ENCODE peak calls at places on chromosome 2, in ten cellular contexts. One of them, this sample, is unnamed. For H3K4me1 and H3K36me3, the result is how much of the 10 kb centered on the place peaks cover.

GRCh38 chr2:43328157-43328556 is 101.8 kb upstream of the ZFP36L2 start:
- DNase-seq in mammary epithelial cell: no peak
- DNase-seq in fibroblast of lung: peak
- DNase-seq in spleen: no peak
- DNase-seq in ovary: no peak
- DNase-seq in astrocyte: no peak
- DNase-seq in OCI-LY7: no peak
- DNase-seq in breast epithelium: no peak
- DNase-seq in stomach: peak
- DNase-seq in H1: no peak
- DNase-seq in this sample: peak

GRCh38 chr2:28401411-28401810 is 8.8 kb downstream of the FOSL2 start:
- DNase-seq in mammary epithelial cell: no peak
- DNase-seq in fibroblast of lung: no peak
- DNase-seq in spleen: no peak
- DNase-seq in ovary: no peak
- DNase-seq in astrocyte: no peak
- DNase-seq in OCI-LY7: no peak
- DNase-seq in breast epithelium: no peak
- DNase-seq in stomach: no peak
- DNase-seq in H1: no peak
- DNase-seq in this sample: no peak

GRCh38 chr2:36044389-36044788 is 311.2 kb upstream of the CRIM1 start:
- DNase-seq in mammary epithelial cell: no peak
- DNase-seq in fibroblast of lung: no peak
- DNase-seq in spleen: no peak
- DNase-seq in ovary: no peak
- DNase-seq in astrocyte: no peak
- DNase-seq in OCI-LY7: no peak
- DNase-seq in breast epithelium: no peak
- DNase-seq in stomach: no peak
- DNase-seq in H1: no peak
- DNase-seq in this sample: no peak

GRCh38 chr2:236689981-236690380 is 120.4 kb downstream of the ACKR3 start:
- DNase-seq in mammary epithelial cell: peak
- DNase-seq in fibroblast of lung: no peak
- DNase-seq in spleen: no peak
- DNase-seq in ovary: no peak
- DNase-seq in astrocyte: peak
- DNase-seq in OCI-LY7: no peak
- DNase-seq in breast epithelium: no peak
- DNase-seq in stomach: no peak
- DNase-seq in H1: no peak
- DNase-seq in this sample: no peak

GRCh38 chr2:170739048-170739447 is 23.9 kb downstream of the SP5 start:
- DNase-seq in mammary epithelial cell: peak
- DNase-seq in fibroblast of lung: peak
- DNase-seq in spleen: no peak
- DNase-seq in ovary: no peak
- DNase-seq in astrocyte: peak
- DNase-seq in OCI-LY7: no peak
- DNase-seq in breast epithelium: no peak
- DNase-seq in stomach: no peak
- DNase-seq in H1: no peak
- DNase-seq in this sample: no peak

GRCh38 chr2:119116411-119117295 is 41.9 kb downstream of the C1QL2 start:
- DNase-seq in mammary epithelial cell: no peak
- DNase-seq in fibroblast of lung: no peak
- DNase-seq in spleen: no peak
- DNase-seq in ovary: no peak
- DNase-seq in astrocyte: no peak
- DNase-seq in OCI-LY7: no peak
- DNase-seq in breast epithelium: no peak
- DNase-seq in stomach: no peak
- DNase-seq in H1: no peak
- DNase-seq in this sample: no peak

GRCh38 chr2:236359426-236359825 is 95.2 kb upstream of the ASB18 start:
- DNase-seq in mammary epithelial cell: no peak
- DNase-seq in fibroblast of lung: no peak
- DNase-seq in spleen: peak
- DNase-seq in ovary: no peak
- DNase-seq in astrocyte: no peak
- DNase-seq in OCI-LY7: no peak
- DNase-seq in breast epithelium: no peak
- DNase-seq in stomach: no peak
- DNase-seq in H1: no peak
- DNase-seq in this sample: no peak

GRCh38 chr2:24885221-24886113 is 34.6 kb downstream of the ADCY3 start:
- DNase-seq in mammary epithelial cell: no peak
- DNase-seq in fibroblast of lung: peak
- DNase-seq in spleen: no peak
- DNase-seq in ovary: no peak
- DNase-seq in astrocyte: no peak
- DNase-seq in OCI-LY7: no peak
- DNase-seq in breast epithelium: no peak
- DNase-seq in stomach: no peak
- DNase-seq in H1: no peak
- DNase-seq in this sample: no peak

GRCh38 chr2:128501022-128501690 is 182.5 kb upstream of the HS6ST1 start:
- DNase-seq in mammary epithelial cell: no peak
- DNase-seq in fibroblast of lung: no peak
- DNase-seq in spleen: no peak
- DNase-seq in ovary: no peak
- DNase-seq in astrocyte: no peak
- DNase-seq in OCI-LY7: no peak
- DNase-seq in breast epithelium: no peak
- DNase-seq in stomach: peak
- DNase-seq in H1: no peak
- DNase-seq in this sample: no peak

GRCh38 chr2:128498086-128498485 is 179.4 kb upstream of the HS6ST1 start:
- DNase-seq in mammary epithelial cell: no peak
- DNase-seq in fibroblast of lung: no peak
- DNase-seq in spleen: peak
- DNase-seq in ovary: no peak
- DNase-seq in astrocyte: no peak
- DNase-seq in OCI-LY7: no peak
- DNase-seq in breast epithelium: no peak
- DNase-seq in stomach: peak
- DNase-seq in H1: no peak
- DNase-seq in this sample: no peak

GRCh38 chr2:128498589-128498988 is 179.9 kb upstream of the HS6ST1 start:
- DNase-seq in mammary epithelial cell: no peak
- DNase-seq in fibroblast of lung: no peak
- DNase-seq in spleen: no peak
- DNase-seq in ovary: no peak
- DNase-seq in astrocyte: no peak
- DNase-seq in OCI-LY7: no peak
- DNase-seq in breast epithelium: no peak
- DNase-seq in stomach: peak
- DNase-seq in H1: no peak
- DNase-seq in this sample: no peak

GRCh38 chr2:128500136-128500800 is 181.6 kb upstream of the HS6ST1 start:
- DNase-seq in mammary epithelial cell: no peak
- DNase-seq in fibroblast of lung: no peak
- DNase-seq in spleen: peak
- DNase-seq in ovary: no peak
- DNase-seq in astrocyte: peak
- DNase-seq in OCI-LY7: peak
- DNase-seq in breast epithelium: no peak
- DNase-seq in stomach: peak
- DNase-seq in H1: no peak
- DNase-seq in this sample: no peak

DNA sequence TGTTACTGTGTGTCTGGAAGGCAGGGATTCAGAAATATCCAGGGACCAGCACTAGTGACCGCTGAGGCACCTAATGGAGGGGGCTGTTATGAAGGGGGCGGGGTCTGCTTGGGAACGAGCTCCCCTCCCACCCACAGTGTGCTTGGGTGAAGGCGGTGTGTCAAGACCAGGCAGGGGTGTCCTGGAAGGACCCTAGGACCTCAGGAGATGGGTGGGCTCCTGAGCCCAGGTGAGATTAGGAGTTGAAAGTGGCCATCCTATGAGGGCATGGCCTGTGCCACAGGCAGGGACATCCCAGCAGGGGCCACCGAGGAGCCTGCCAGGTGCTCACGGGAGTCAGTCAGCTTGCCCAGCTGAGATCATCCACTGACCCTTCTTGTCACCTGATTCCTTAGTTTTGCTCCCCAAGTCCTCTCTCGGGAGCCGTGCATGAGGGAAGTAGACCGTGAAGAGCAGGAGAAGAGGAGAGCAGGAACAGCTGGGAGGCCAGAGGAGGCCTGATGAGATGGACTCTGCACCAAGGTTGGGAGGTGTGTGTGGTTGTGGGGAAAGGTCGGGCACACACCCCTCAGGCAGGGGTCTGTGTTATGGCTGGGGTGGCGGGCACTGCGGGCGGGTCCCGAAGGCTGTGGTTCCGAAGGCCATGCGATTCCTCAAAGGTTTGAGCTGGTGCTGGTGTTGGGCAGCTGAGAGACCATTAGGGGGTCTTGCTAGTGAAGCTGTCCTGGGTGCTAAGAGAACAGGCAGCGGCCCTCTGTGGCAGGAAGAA is 180.9 kb upstream of the HS6ST1 start:
- DNase-seq in mammary epithelial cell: no peak
- DNase-seq in fibroblast of lung: no peak
- DNase-seq in spleen: peak
- DNase-seq in ovary: no peak
- DNase-seq in astrocyte: no peak
- DNase-seq in OCI-LY7: no peak
- DNase-seq in breast epithelium: no peak
- DNase-seq in stomach: peak
- DNase-seq in H1: no peak
- DNase-seq in this sample: no peak
- TF ChIP-seq CTCF in mammary epithelial cell: no peak
- TF ChIP-seq CTCF in fibroblast of lung: no peak
- TF ChIP-seq CTCF in spleen: no peak
- TF ChIP-seq CTCF in ovary: no peak
- TF ChIP-seq CTCF in astrocyte: no peak
- TF ChIP-seq CTCF in OCI-LY7: no peak
- TF ChIP-seq CTCF in breast epithelium: no peak
- TF ChIP-seq CTCF in stomach: no peak
- TF ChIP-seq CTCF in H1: no peak
- TF ChIP-seq CTCF in this sample: no peak

DNA sequence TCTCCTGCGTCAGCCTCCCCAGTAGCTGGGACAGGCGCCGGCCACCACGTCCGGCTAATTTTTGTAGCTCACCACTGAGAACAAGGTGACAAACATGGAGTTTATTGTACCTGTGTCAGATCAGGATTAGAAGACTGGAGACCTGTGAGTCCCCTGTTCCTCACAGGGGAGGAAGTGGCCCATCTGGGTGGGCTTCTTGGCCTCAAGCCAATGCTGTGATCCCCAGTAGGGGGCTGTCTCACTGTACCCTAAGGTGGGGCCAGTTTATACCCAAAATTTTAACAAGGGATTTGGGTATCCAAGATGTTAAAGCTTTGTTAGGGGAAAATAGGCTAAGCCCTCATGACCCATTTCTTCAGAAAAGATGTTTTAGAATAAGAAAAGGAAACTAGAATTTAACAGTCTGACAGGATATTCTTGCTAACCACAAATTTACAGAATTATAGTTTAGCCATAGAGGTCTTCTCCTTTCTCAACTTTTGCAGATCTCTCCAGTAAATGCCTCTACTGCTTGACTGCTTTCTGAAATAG is 16.3 kb downstream of the PCBP1 start:
- DNase-seq in mammary epithelial cell: no peak
- DNase-seq in fibroblast of lung: no peak
- DNase-seq in spleen: no peak
- DNase-seq in ovary: no peak
- DNase-seq in astrocyte: no peak
- DNase-seq in OCI-LY7: peak
- DNase-seq in breast epithelium: no peak
- DNase-seq in stomach: no peak
- DNase-seq in H1: no peak
- DNase-seq in this sample: no peak
- H3K4me1 ChIP-seq in mammary epithelial cell: under half
- H3K4me1 ChIP-seq in fibroblast of lung: under half
- H3K4me1 ChIP-seq in spleen: under half
- H3K4me1 ChIP-seq in ovary: under half
- H3K4me1 ChIP-seq in astrocyte: under half
- H3K4me1 ChIP-seq in OCI-LY7: half or more
- H3K4me1 ChIP-seq in breast epithelium: under half
- H3K4me1 ChIP-seq in stomach: under half
- H3K4me1 ChIP-seq in H1: under half
- H3K4me1 ChIP-seq in this sample: under half

GRCh38 chr2:129438501-129439057 is 540.9 kb upstream of the RAB6C start:
- DNase-seq in mammary epithelial cell: no peak
- DNase-seq in fibroblast of lung: no peak
- DNase-seq in spleen: no peak
- DNase-seq in ovary: no peak
- DNase-seq in astrocyte: no peak
- DNase-seq in OCI-LY7: no peak
- DNase-seq in breast epithelium: no peak
- DNase-seq in stomach: no peak
- DNase-seq in H1: no peak
- DNase-seq in this sample: no peak

GRCh38 chr2:129437775-129438174 is 541.7 kb upstream of the RAB6C start:
- DNase-seq in mammary epithelial cell: no peak
- DNase-seq in fibroblast of lung: no peak
- DNase-seq in spleen: no peak
- DNase-seq in ovary: no peak
- DNase-seq in astrocyte: no peak
- DNase-seq in OCI-LY7: no peak
- DNase-seq in breast epithelium: no peak
- DNase-seq in stomach: no peak
- DNase-seq in H1: no peak
- DNase-seq in this sample: no peak

GRCh38 chr2:129439686-129440302 is 539.7 kb upstream of the RAB6C start:
- DNase-seq in mammary epithelial cell: no peak
- DNase-seq in fibroblast of lung: no peak
- DNase-seq in spleen: no peak
- DNase-seq in ovary: no peak
- DNase-seq in astrocyte: no peak
- DNase-seq in OCI-LY7: no peak
- DNase-seq in breast epithelium: no peak
- DNase-seq in stomach: no peak
- DNase-seq in H1: no peak
- DNase-seq in this sample: no peak

GRCh38 chr2:129441610-129442009 is 537.9 kb upstream of the RAB6C start:
- DNase-seq in mammary epithelial cell: no peak
- DNase-seq in fibroblast of lung: no peak
- DNase-seq in spleen: no peak
- DNase-seq in ovary: no peak
- DNase-seq in astrocyte: no peak
- DNase-seq in OCI-LY7: no peak
- DNase-seq in breast epithelium: no peak
- DNase-seq in stomach: no peak
- DNase-seq in H1: no peak
- DNase-seq in this sample: no peak

GRCh38 chr2:129436809-129437208 is 542.7 kb upstream of the RAB6C start:
- DNase-seq in mammary epithelial cell: no peak
- DNase-seq in fibroblast of lung: no peak
- DNase-seq in spleen: no peak
- DNase-seq in ovary: no peak
- DNase-seq in astrocyte: no peak
- DNase-seq in OCI-LY7: no peak
- DNase-seq in breast epithelium: no peak
- DNase-seq in stomach: no peak
- DNase-seq in H1: no peak
- DNase-seq in this sample: no peak
- H3K36me3 ChIP-seq in mammary epithelial cell: under half
- H3K36me3 ChIP-seq in fibroblast of lung: under half
- H3K36me3 ChIP-seq in spleen: under half
- H3K36me3 ChIP-seq in ovary: under half
- H3K36me3 ChIP-seq in astrocyte: under half
- H3K36me3 ChIP-seq in OCI-LY7: under half
- H3K36me3 ChIP-seq in breast epithelium: under half
- H3K36me3 ChIP-seq in stomach: under half
- H3K36me3 ChIP-seq in H1: under half
- H3K36me3 ChIP-seq in this sample: under half

DNA sequence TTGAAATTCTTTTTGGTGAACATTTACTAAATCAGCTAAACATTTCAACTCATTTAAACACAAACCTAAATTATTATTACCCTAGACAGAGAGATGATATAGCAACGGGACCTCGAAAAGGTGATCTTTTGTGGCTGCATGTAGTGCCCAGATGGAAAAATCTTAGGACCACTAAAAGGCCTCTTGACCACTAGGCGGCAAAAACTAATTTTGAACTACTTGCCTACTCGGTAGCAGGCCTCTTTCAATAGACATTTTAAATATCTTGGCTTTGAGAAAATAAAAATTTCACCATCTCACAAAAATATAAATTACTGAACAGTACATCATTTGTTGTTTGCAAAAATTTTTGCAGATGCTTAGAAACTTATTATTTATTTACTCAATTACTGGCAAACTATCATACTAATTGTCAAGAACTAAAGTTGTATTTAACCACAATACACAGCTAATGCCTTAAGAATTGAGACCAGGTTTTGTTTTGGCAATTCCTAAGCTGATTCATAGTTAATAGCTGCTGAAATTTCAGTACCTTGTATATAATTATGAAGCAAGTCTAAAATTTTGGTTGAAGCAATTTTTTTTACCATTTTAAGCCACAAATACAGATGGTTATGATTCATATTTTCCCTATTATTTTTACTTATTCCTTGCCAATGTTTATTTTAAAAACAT is 9.4 kb downstream of the COL3A1 start:
- DNase-seq in mammary epithelial cell: no peak
- DNase-seq in fibroblast of lung: peak
- DNase-seq in spleen: no peak
- DNase-seq in ovary: no peak
- DNase-seq in astrocyte: peak
- DNase-seq in OCI-LY7: peak
- DNase-seq in breast epithelium: no peak
- DNase-seq in stomach: no peak
- DNase-seq in H1: no peak
- DNase-seq in this sample: no peak
- TF ChIP-seq CTCF in mammary epithelial cell: peak
- TF ChIP-seq CTCF in fibroblast of lung: peak
- TF ChIP-seq CTCF in spleen: no peak
- TF ChIP-seq CTCF in ovary: no peak
- TF ChIP-seq CTCF in astrocyte: peak
- TF ChIP-seq CTCF in OCI-LY7: peak
- TF ChIP-seq CTCF in breast epithelium: peak
- TF ChIP-seq CTCF in stomach: peak
- TF ChIP-seq CTCF in H1: peak
- TF ChIP-seq CTCF in this sample: peak

This sample was measured in BE2C.